ENCODE peak calls at places on chromosomes 3 and 15, in four cellular contexts. D is esophagus muscularis mucosa, Q is psoas muscle, H is heart right ventricle. X is an unnamed sample.

GRCh38 chr15:69703495-69704187 is 251.0 kb downstream of the RPLP1 start:
- DNase-seq in H (no peak), D (no peak), Q (no peak), X (no peak)

GRCh38 chr15:40058476-40059140 is 19.6 kb upstream of the SRP14 start:
- DNase-seq in Q (no peak), D (no peak), H (no peak), X (peak; percentile 12)

GRCh38 chr15:101167791-101168462 is 83.9 kb downstream of the CHSY1 start:
- DNase-seq in Q (peak; percentile 83), H (peak; percentile 74), D (peak; percentile 94), X (peak; percentile 84)

GRCh38 chr3:64440498-64440897 is 215.2 kb upstream of the PRICKLE2 start:
- DNase-seq in Q (no peak), H (no peak), D (no peak), X (no peak)

GRCh38 chr3:109853077-109853732 is 515.9 kb upstream of the DPPA4 start:
- DNase-seq in D (no peak), Q (no peak), H (no peak), X (no peak)

GRCh38 chr3:13600950-13601691 is 52.2 kb downstream of the FBLN2 start:
- DNase-seq in D (no peak), Q (no peak), H (no peak), X (no peak)

GRCh38 chr15:61621146-61621545 is 392.0 kb upstream of the RORA start:
- DNase-seq in Q (peak; percentile 60), D (no peak), H (no peak), X (no peak)

GRCh38 chr3:94269763-94270162 is 206.9 kb downstream of the NSUN3 start:
- DNase-seq in Q (no peak), D (no peak), H (no peak), X (no peak)

GRCh38 chr3:171838218-171838720 is 4.9 kb upstream of the TMEM212 start:
- DNase-seq in Q (peak; percentile 77), H (peak; percentile 39), D (no peak), X (peak; percentile 76)

GRCh38 chr3:84223512-84223911 is 735.3 kb upstream of the CADM2 start:
- DNase-seq in H (no peak), Q (no peak), D (no peak), X (no peak)

GRCh38 chr3:188170461-188171459 is 16.8 kb downstream of the LPP start:
- DNase-seq in Q (no peak), D (no peak), H (no peak), X (no peak)

GRCh38 chr3:192246847-192247520 is 480.4 kb downstream of the FGF12 start:
- DNase-seq in Q (no peak), D (no peak), H (no peak), X (no peak)

GRCh38 chr3:141444586-141445285 is 42.1 kb upstream of the RASA2 start:
- DNase-seq in D (no peak), Q (no peak), H (no peak), X (no peak)

GRCh38 chr3:73674280-73674679 is 49.5 kb upstream of the PDZRN3 start:
- DNase-seq in Q (no peak), D (no peak), H (no peak), X (no peak)

GRCh38 chr15:58551084-58551763 is 119.4 kb downstream of the LIPC start:
- DNase-seq in D (no peak), Q (no peak), H (no peak), X (peak; percentile 33)

GRCh38 chr15:58547628-58548307 is 116.0 kb downstream of the LIPC start:
- DNase-seq in D (no peak), Q (no peak), H (no peak), X (no peak)

GRCh38 chr15:58549780-58550064 is 117.9 kb downstream of the LIPC start:
- DNase-seq in Q (no peak), D (no peak), H (no peak), X (no peak)

GRCh38 chr15:58548308-58549012 is 116.7 kb downstream of the LIPC start:
- DNase-seq in H (no peak), Q (no peak), D (no peak), X (no peak)

GRCh38 chr15:58549013-58549779 is 117.4 kb downstream of the LIPC start:
- DNase-seq in Q (no peak), H (no peak), D (no peak), X (no peak)
- H3K27ac ChIP-seq in Q (peak overlapping the region; percentile 60), H (peak overlapping the region; percentile 39), D (peak overlapping the region; percentile 35), X (no peak overlapping the region)

DNA sequence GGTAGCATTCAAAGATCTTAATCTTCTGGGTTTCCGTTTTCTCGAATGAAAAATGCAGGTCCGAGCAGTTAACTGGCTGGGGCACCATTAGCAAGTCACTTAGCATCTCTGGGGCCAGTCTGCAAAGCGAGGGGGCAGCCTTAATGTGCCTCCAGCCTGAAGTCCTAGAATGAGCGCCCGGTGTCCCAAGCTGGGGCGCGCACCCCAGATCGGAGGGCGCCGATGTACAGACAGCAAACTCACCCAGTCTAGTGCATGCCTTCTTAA is at the start of gene PATL2:
- DNase-seq in Q (no peak), H (no peak), D (no peak), X (no peak)
- H3K4me1 ChIP-seq in Q (peaks cover 4% of the 10 kb centered on the region), H (peaks cover 5% of the 10 kb centered on the region), D (peaks cover 43% of the 10 kb centered on the region), X (no peaks in the 10 kb centered on the region)

DNA sequence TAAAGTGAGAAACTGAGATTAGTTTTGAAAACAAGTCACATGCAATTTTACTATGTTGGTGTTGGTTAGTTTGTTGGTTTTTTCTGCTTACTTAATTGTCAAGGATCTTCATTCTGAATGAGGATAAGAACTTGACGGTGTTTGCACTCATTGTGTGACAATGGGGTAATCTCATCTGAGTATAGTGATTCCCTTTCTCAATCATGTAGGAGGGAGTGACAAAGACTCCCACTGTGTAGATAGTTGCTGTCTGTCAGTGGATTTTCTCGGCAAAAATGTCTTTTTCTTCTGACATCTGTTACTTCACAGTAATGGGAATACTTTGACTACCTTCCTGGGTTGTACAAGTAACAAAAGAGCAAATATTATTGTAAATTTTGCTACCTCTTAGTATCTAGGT is 23.5 kb downstream of the KCNH8 start:
- DNase-seq in D (no peak), H (no peak), Q (no peak), X (no peak)
- H3K27ac ChIP-seq in D (no peak overlapping the region), H (no peak overlapping the region), Q (no peak overlapping the region), X (no peak overlapping the region)

DNA sequence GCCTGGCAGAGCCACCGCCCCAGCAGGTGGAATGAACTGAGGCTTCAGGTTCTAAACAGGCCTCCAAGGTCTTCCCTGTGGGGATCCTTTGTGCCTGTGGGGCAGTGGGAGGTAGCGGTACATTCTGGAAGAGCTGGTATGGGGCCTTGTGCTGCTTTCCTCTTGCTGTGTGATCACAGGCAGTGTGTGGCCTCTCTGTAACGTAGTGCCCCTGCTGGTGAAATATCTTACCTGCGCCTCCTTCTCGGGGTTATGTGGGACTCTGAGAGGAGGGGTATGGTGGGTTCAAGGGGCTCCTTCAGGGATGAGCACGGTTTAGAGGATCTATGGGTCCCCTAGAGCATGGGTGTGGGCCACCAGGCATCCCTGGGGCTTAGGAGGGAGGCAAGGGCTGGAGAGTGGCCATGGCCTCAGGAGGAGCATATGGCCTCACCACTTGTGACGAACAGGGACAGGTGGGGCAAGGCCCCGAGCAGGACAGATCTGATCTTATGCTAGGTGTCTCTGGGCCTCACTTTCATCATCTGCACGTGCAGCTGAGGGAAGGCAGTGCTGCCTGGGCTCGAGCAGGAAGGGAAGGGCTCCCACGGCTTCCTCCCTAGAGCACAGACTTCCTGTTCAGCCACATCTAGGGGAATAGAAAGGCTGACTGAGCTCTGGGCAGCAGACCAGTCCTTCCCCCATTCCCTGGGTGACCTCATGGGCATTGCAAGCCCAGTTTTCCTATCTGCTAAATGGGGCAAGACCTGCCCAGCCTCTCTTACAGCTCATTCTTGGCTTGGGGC is 1.9 kb upstream of the ALS2CL start:
- DNase-seq in Q (peak; percentile 80), H (peak; percentile 65), D (no peak), X (peak; percentile 86)
- H3K4me1 ChIP-seq in Q (peaks cover 76% of the 10 kb centered on the region), H (peaks cover 66% of the 10 kb centered on the region), D (peaks cover 85% of the 10 kb centered on the region), X (peaks cover 8% of the 10 kb centered on the region)

GRCh38 chr3:78875851-78876250 is 891.9 kb downstream of the ROBO1 start:
- DNase-seq in D (no peak), H (no peak), Q (no peak), X (no peak)
- H3K27ac ChIP-seq in D (no peak overlapping the region), H (no peak overlapping the region), Q (no peak overlapping the region), X (peak overlapping the region; percentile 40)